ENCODE peak calls at places on chromosomes 7 and 10, in four cellular contexts. B, O, G and H are unnamed samples.

GRCh38 chr7:143205560-143206293 is 16.1 kb upstream of the TAS2R40 start:
- DNase-seq in O (no peak), G (peak), B (no peak), H (no peak)

GRCh38 chr10:51501396-51501795 is 198.0 kb downstream of the CSTF2T start:
- DNase-seq in G (no peak), B (no peak), O (no peak), H (no peak)

GRCh38 chr10:3623746-3624145 is 161.3 kb downstream of the KLF6 start:
- DNase-seq in B (peak), G (no peak), O (no peak), H (no peak)

GRCh38 chr10:79394631-79395030 is 47.4 kb downstream of the PPIF start:
- DNase-seq in O (no peak), G (no peak), B (no peak), H (no peak)

GRCh38 chr7:73831656-73832579 is 1.1 kb downstream of the CLDN4 start:
- DNase-seq in B (no peak), O (no peak), G (no peak), H (peak)

GRCh38 chr10:85612833-85613232 is 753.8 kb downstream of the GRID1 start:
- DNase-seq in B (no peak), G (no peak), O (no peak), H (no peak)

GRCh38 chr7:41448104-41448503 is 254.8 kb downstream of the INHBA start:
- DNase-seq in B (no peak), O (no peak), G (no peak), H (no peak)

GRCh38 chr7:151013728-151014497 is 10.4 kb downstream of the ATG9B start:
- DNase-seq in B (no peak), O (peak), G (peak), H (no peak)

GRCh38 chr7:97145068-97145467 is 27.6 kb downstream of the SDHAF3 start:
- DNase-seq in G (no peak), O (no peak), B (no peak), H (peak)

GRCh38 chr10:108791794-108792474 is 1131.4 kb downstream of the XPNPEP1 start:
- DNase-seq in O (no peak), G (no peak), B (no peak), H (no peak)

GRCh38 chr10:1216576-1217236 is 160.5 kb downstream of the WDR37 start:
- DNase-seq in G (no peak), O (no peak), B (no peak), H (no peak)

GRCh38 chr10:11145498-11145855 is 127.8 kb downstream of the CELF2 start:
- DNase-seq in G (peak), B (no peak), O (peak), H (no peak)

GRCh38 chr10:62911210-62911963 is 95.2 kb upstream of the EGR2 start:
- DNase-seq in O (no peak), B (no peak), G (no peak), H (peak)

GRCh38 chr7:66330961-66331360 is 125.8 kb downstream of the TPST1 start:
- DNase-seq in O (no peak), G (peak), B (peak), H (no peak)

GRCh38 chr7:149799397-149800168 is 26.2 kb upstream of the ZNF467 start:
- DNase-seq in O (peak), B (no peak), G (peak), H (no peak)

GRCh38 chr7:157502701-157503111 is 165.9 kb downstream of the DNAJB6 start:
- DNase-seq in G (no peak), B (no peak), O (peak), H (no peak)

GRCh38 chr7:5557920-5558401 is 134.3 kb upstream of the TNRC18 start:
- DNase-seq in B (no peak), O (no peak), G (peak), H (peak)

GRCh38 chr7:73519867-73520672 is 2.0 kb downstream of the BAZ1B start:
- DNase-seq in B (no peak), G (peak), O (peak), H (peak)

GRCh38 chr7:2870471-2870941 is 26.4 kb upstream of the GNA12 start:
- DNase-seq in B (no peak), O (peak), G (peak), H (peak)

GRCh38 chr10:74683067-74683466 is 143.3 kb upstream of the KAT6B start:
- DNase-seq in G (no peak), O (no peak), B (no peak), H (no peak)

GRCh38 chr10:98963608-98964007 is 272.0 kb downstream of the HPSE2 start:
- DNase-seq in G (no peak), O (no peak), B (no peak), H (peak)

GRCh38 chr7:13615679-13616078 is 373.8 kb downstream of the ETV1 start:
- DNase-seq in O (no peak), B (no peak), G (no peak), H (no peak)

GRCh38 chr10:129057856-129058663 is 409.0 kb upstream of the MGMT start:
- DNase-seq in G (no peak), O (peak), B (no peak), H (no peak)

GRCh38 chr10:60737242-60737641 is 41.0 kb upstream of the CDK1 start:
- DNase-seq in B (no peak), O (no peak), G (no peak), H (no peak)

GRCh38 chr7:111199643-111200042 is 108.7 kb downstream of the LRRN3 start:
- DNase-seq in G (no peak), B (no peak), O (no peak), H (no peak)

GRCh38 chr7:75596727-75597614 is 104.9 kb downstream of the SPDYE5 start:
- DNase-seq in O (no peak), G (no peak), B (no peak), H (peak)

GRCh38 chr7:8063706-8064297 is 95.2 kb downstream of the GLCCI1 start:
- DNase-seq in G (no peak), B (no peak), O (no peak), H (peak)

GRCh38 chr10:13739178-13739577 is 152.4 kb downstream of the PRPF18 start:
- DNase-seq in O (no peak), G (no peak), B (no peak), H (no peak)

GRCh38 chr7:44639701-44640321 is 33.4 kb downstream of the OGDH start:
- DNase-seq in B (peak), G (no peak), O (no peak), H (peak)

GRCh38 chr10:114543456-114543855 is 114.6 kb downstream of the ABLIM1 start:
- DNase-seq in G (no peak), B (no peak), O (no peak), H (no peak)

GRCh38 chr7:139588632-139589031 is 65.1 kb downstream of the CLEC2L start:
- DNase-seq in O (no peak), G (peak), B (peak), H (peak)

GRCh38 chr7:66169616-66170015 is 35.5 kb upstream of the TPST1 start:
- DNase-seq in B (no peak), G (no peak), O (no peak), H (peak)

GRCh38 chr10:84424731-84425165 is 96.4 kb downstream of the CCSER2 start:
- DNase-seq in B (peak), G (no peak), O (no peak), H (peak)

GRCh38 chr10:101941871-101942270 is 98.3 kb upstream of the KCNIP2 start:
- DNase-seq in B (no peak), G (no peak), O (no peak), H (no peak)

GRCh38 chr7:142110638-142111037 is 880 bp upstream of the MGAM2 start:
- DNase-seq in G (no peak), B (no peak), O (no peak), H (no peak)

GRCh38 chr10:12721334-12721733 is 280.2 kb downstream of the CCDC3 start:
- DNase-seq in G (no peak), O (no peak), B (no peak), H (no peak)

GRCh38 chr10:69375307-69376151 is 41.2 kb downstream of the TACR2 start:
- DNase-seq in B (no peak), G (no peak), O (no peak), H (peak)

GRCh38 chr7:116521046-116521664 is 3.7 kb upstream of the CAV1 start:
- DNase-seq in B (no peak), O (no peak), G (no peak), H (peak)

GRCh38 chr10:103660364-103661197 is 167.1 kb downstream of the NEURL1 start:
- DNase-seq in B (no peak), O (no peak), G (peak), H (peak)

DNA sequence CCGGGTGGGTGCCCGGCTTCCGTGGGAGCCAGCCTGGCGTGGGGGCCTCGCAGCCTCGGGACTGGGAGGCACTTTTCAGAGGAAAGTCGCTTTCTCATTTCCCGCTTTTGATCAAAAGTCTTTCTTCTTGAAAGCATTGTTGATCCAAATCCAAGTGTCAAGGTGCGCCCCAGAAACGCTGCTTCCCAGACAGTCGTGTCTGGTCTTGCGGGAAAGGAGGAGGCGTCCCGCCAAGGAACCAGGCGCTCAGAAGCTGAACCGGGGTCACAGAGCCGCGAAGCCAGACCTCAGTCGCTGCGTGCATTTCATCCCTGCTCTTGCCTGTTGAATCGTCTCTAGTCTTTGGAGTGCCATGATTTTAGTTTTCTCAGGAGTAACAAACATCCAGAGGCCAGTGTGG is 1.1 kb upstream of the BNIP3 start:
- DNase-seq in O (no peak), B (no peak), G (no peak), H (no peak)
- H3K4me3 ChIP-seq in O (peak), B (peak), G (peak), H (peak)

GRCh38 chr10:30285970-30286369 is 63.1 kb downstream of the MTPAP start:
- DNase-seq in B (no peak), G (no peak), O (no peak), H (no peak)
- H3K27ac ChIP-seq in B (no peak), G (no peak), O (no peak), H (no peak)

GRCh38 chr7:100544949-100545635 is 6.1 kb downstream of the AGFG2 start:
- DNase-seq in O (no peak), G (no peak), B (no peak), H (peak)

GRCh38 chr7:100546129-100546867 is 7.3 kb downstream of the AGFG2 start:
- DNase-seq in O (no peak), G (no peak), B (no peak), H (no peak)

GRCh38 chr7:100546868-100547800 is 8.1 kb downstream of the AGFG2 start:
- DNase-seq in B (no peak), O (no peak), G (no peak), H (no peak)

GRCh38 chr7:100544386-100544785 is 5.4 kb downstream of the AGFG2 start:
- DNase-seq in G (no peak), O (no peak), B (no peak), H (no peak)

DNA sequence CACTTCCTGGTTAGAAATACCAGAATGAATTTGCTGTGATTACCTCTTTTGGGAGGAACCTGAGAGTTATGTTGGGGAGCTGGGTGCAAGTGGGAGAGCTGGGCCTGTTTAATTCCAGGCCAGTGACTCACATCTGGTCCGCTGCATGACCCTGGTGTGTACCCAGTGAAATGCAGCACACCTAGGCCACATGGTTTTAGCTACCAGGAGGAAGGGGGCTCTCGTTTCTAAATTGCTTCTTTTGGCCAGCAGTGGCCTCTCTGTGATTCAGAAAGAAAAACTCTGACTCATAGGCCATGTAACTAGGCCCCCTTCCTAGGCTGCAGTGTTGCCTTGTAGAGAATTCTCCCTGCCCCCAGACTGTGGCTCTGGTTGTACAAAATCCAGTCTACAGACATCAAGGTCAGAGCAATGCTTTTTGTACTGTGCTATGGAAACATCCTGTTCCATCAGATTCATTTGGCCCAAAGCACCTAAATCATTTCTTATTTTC is 6.7 kb downstream of the AGFG2 start:
- DNase-seq in O (peak), B (peak), G (no peak), H (peak)
- H3K4me3 ChIP-seq in O (peak), B (no peak), G (no peak), H (no peak)

DNA sequence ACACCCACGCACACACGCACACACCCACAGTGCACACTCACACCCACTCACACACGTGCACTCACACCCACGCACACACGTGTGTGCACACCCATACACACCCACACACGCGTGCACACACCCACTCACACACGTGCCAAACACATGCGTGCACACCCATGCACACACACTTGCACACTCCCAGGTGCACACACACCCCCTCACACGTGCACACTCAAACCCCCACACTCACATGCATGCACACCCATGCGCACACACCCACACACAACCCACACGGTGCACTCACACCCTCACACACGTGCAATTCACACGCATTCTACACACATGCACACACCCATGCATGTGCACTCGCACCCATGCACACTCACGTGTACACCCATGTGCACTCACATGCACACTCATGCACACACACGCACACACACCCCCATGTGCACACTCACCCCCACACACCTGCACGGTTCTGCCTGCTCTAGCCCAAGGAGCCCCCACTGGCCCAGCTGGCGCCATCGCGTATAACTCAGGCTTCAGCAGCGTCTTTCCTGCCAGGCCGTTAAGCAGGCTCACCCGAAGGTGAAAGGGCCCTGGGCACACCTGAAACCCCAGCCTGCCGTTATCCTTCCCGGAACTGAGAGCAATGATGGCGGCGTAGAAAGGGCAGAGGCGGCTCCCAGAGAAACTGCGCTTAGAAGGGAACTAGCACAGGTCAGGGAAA is 63.9 kb upstream of the PDGFA start:
- DNase-seq in G (no peak), O (no peak), B (no peak), H (no peak)
- H3K27ac ChIP-seq in G (peak), O (peak), B (no peak), H (no peak)

DNA sequence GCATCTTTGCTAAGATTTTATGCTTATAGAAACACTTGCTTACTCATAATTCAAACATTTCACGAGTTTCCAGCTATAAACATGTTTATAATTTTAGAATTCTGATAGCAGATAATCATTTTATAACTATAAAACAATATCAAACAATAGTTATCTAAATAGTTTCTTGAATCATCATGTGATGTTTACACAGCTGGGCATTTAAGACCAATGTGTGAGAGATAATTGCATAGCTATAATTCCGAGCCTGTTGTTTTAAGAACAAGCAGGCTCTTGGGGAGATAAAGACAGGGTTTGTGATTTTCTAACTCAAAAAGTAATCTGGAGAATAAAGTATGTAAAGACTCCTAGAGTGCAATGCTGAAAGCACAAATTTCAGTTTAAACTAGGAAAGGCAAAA is 331.1 kb downstream of the LRRTM3 start:
- DNase-seq in B (no peak), O (no peak), G (no peak), H (no peak)
- H3K4me3 ChIP-seq in B (no peak), O (no peak), G (no peak), H (no peak)

GRCh38 chr7:134394046-134394445 is 64.9 kb downstream of the AKR1B1 start:
- DNase-seq in B (no peak), G (no peak), O (no peak), H (no peak)
- H3K27ac ChIP-seq in B (no peak), G (no peak), O (no peak), H (no peak)

GRCh38 chr10:119737827-119738226 is 12.0 kb downstream of the INPP5F start:
- DNase-seq in G (no peak), B (peak), O (no peak), H (peak)
- H3K4me3 ChIP-seq in G (no peak), B (no peak), O (no peak), H (no peak)

GRCh38 chr7:98877692-98878364 is 504 bp upstream of the TRRAP start:
- DNase-seq in O (no peak), G (no peak), B (no peak), H (no peak)

GRCh38 chr7:98880485-98880884 is 2.2 kb downstream of the TRRAP start:
- DNase-seq in B (no peak), G (no peak), O (no peak), H (no peak)

GRCh38 chr7:98879989-98880337 is 1.6 kb downstream of the TRRAP start:
- DNase-seq in G (no peak), O (no peak), B (no peak), H (no peak)

GRCh38 chr7:98878365-98879197 is at the start of gene TRRAP:
- DNase-seq in B (no peak), O (peak), G (peak), H (peak)

GRCh38 chr7:98879198-98879988 is 1.1 kb downstream of the TRRAP start:
- DNase-seq in G (peak), B (no peak), O (peak), H (peak)
- H3K27ac ChIP-seq in G (peak), B (peak), O (peak), H (peak)